ENCODE peak calls at places on chromosomes 4 and X, in seven cellular contexts. S is neuronal stem cell, I is H9, A is mesenchymal stem cell, X is IMR-90, Y is trophoblast cell, M is H1. U is an unnamed sample.

GRCh38 chr4:18077808-18078207 is 56.3 kb upstream of the LCORL start:
- DNase-seq in S (no peak), I (no peak), A (no peak), X (no peak), Y (no peak), M (no peak), U (no peak)

GRCh38 chrX:115372026-115372610 is 82.6 kb downstream of the LUZP4 start:
- DNase-seq in S (no peak), I (no peak), A (peak; percentile 84), X (peak; percentile 79), Y (peak; percentile 2), M (no peak), U (peak; percentile 87)

GRCh38 chrX:47562615-47563243 is 1.7 kb downstream of the ARAF start:
- DNase-seq in S (no peak), I (no peak), A (peak; percentile 47), X (no peak), Y (no peak), M (no peak), U (peak; percentile 48)

GRCh38 chr4:159049780-159050375 is 53.0 kb upstream of the RAPGEF2 start:
- DNase-seq in S (no peak), I (no peak), A (no peak), X (no peak), Y (no peak), M (no peak), U (no peak)

GRCh38 chrX:3177851-3178250 is 136.6 kb downstream of the ARSF start:
- DNase-seq in S (no peak), I (no peak), A (peak; percentile 51), X (peak; percentile 40), Y (no peak), M (no peak), U (no peak)

GRCh38 chr4:120673696-120674095 is 248.8 kb downstream of the PRDM5 start:
- DNase-seq in S (no peak), I (no peak), A (no peak), X (no peak), Y (no peak), M (no peak), U (peak; percentile 10)

GRCh38 chrX:24298191-24298590 is 15.7 kb downstream of the SUPT20HL2 start:
- DNase-seq in S (no peak), I (peak; percentile 45), A (peak; percentile 4), X (peak; percentile 4), Y (no peak), M (no peak), U (no peak)

GRCh38 chr4:76751612-76752343 is 146.2 kb downstream of the SOWAHB start:
- DNase-seq in S (no peak), I (no peak), A (no peak), X (no peak), Y (no peak), M (no peak), U (no peak)

GRCh38 chr4:173990879-173991231 is 292.6 kb downstream of the FBXO8 start:
- DNase-seq in S (no peak), I (no peak), A (peak; percentile 87), X (no peak), Y (peak; percentile 66), M (no peak), U (peak; percentile 79)

GRCh38 chr4:156537275-156537674 is 434.3 kb downstream of the PDGFC start:
- DNase-seq in S (no peak), I (no peak), A (no peak), X (peak; percentile 22), Y (no peak), M (no peak), U (no peak)

GRCh38 chr4:23889368-23889767 is 479 bp downstream of the PPARGC1A start:
- DNase-seq in S (no peak), I (no peak), A (no peak), X (no peak), Y (no peak), M (no peak), U (no peak)

GRCh38 chr4:76950846-76951321 is 1.3 kb downstream of the SEPTIN11 start:
- DNase-seq in S (no peak), I (peak; percentile 51), A (peak; percentile 60), X (peak; percentile 52), Y (peak; percentile 54), M (no peak), U (peak; percentile 73)

GRCh38 chrX:130887392-130887791 is 15.6 kb downstream of the ENOX2 start:
- DNase-seq in S (no peak), I (no peak), A (no peak), X (no peak), Y (no peak), M (no peak), U (no peak)

GRCh38 chr4:153521467-153521866 is 55.3 kb downstream of the TMEM131L start:
- DNase-seq in S (no peak), I (no peak), A (no peak), X (no peak), Y (no peak), M (no peak), U (no peak)

GRCh38 chr4:153464068-153464467 is 2.1 kb upstream of the TMEM131L start:
- DNase-seq in S (no peak), I (no peak), A (peak; percentile 22), X (peak; percentile 38), Y (no peak), M (no peak), U (no peak)

DNA sequence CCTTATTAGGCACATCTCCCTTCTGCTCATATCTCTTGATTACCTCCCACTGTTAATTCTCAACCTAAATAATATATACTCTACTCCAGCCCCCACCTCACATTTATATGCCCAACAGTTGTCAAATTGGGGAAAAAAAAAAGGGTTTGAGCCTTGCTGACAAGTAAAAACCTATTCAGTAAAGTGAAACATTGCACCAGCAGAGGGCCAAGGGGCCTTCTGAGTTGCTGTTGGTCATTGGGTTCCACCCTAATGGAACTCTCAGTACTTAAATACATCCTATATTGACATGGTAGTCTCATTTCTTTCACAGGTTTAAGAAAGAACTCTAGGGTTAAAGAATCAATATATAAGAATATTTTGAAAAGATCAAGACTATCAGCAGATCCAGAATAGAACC is 362.2 kb downstream of the SMARCA1 start:
- DNase-seq in S (no peak), I (no peak), A (no peak), X (no peak), Y (no peak), M (no peak), U (peak; percentile 10)
- H4K8ac ChIP-seq in S (no peak overlapping the region), I (no peak overlapping the region), A (no peak overlapping the region), X (no peak overlapping the region), Y (no peak overlapping the region), M (no peak overlapping the region), U (no peak overlapping the region)

GRCh38 chr4:75542824-75543223 is 13.0 kb upstream of the ODAPH start:
- DNase-seq in S (no peak), I (no peak), A (peak; percentile 66), X (peak; percentile 96), Y (peak; percentile 57), M (no peak), U (no peak)

GRCh38 chr4:75549019-75549418 is 6.8 kb upstream of the ODAPH start:
- DNase-seq in S (no peak), I (no peak), A (no peak), X (no peak), Y (no peak), M (no peak), U (no peak)

GRCh38 chr4:75544870-75545269 is 11.0 kb upstream of the ODAPH start:
- DNase-seq in S (no peak), I (no peak), A (no peak), X (no peak), Y (no peak), M (no peak), U (no peak)

GRCh38 chr4:75547647-75548387 is 8.0 kb upstream of the ODAPH start:
- DNase-seq in S (no peak), I (no peak), A (peak; percentile 13), X (peak; percentile 24), Y (no peak), M (no peak), U (no peak)

DNA sequence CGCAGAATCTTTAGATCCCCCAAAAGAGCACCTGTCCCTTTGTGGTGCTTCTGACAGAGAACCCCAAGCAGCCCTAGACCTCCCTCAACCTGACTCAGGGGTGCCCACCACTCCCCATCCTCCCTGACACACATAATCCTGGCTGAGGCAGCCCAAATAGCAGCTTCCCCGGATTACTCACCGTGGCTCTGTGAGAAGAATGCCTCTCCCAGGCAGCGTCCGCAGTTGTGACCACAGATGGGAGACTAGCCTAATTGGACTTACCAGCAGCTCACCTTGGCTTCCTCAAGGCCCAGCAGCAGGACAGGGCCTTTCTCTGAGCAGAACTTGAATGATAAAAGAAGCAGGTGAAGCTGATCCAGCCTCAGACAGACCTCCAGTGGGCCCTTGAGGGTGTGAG is 10.3 kb upstream of the ODAPH start:
- DNase-seq in S (no peak), I (no peak), A (no peak), X (peak; percentile 65), Y (peak; percentile 65), M (no peak), U (no peak)
- H4K8ac ChIP-seq in S (no peak overlapping the region), I (no peak overlapping the region), A (no peak overlapping the region), X (no peak overlapping the region), Y (no peak overlapping the region), M (no peak overlapping the region), U (no peak overlapping the region)

GRCh38 chrX:121221321-121221977 is 174.0 kb downstream of the GLUD2 start:
- DNase-seq in S (no peak), I (no peak), A (no peak), X (no peak), Y (no peak), M (no peak), U (no peak)

DNA sequence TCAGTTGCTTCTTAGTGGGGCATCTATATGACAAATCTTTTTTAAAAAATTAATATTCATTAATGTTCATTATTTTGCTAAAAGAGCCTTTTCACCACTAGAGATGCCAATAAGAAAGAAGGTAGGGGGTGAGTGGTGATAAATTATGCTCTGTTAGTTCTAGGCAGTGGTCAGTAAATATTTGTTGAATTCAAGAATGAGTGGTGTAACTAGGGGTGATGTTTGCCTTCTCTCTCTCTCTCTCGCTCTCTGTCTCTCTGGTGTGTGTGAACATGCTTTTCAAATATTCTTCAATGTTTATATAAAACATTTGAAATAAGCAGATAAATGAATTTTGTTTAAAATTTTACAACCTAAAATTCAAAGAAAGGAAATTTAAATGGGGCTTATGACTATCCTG is 169.6 kb downstream of the GLUD2 start:
- DNase-seq in S (no peak), I (no peak), A (no peak), X (no peak), Y (no peak), M (no peak), U (no peak)
- H4K8ac ChIP-seq in S (no peak overlapping the region), I (no peak overlapping the region), A (no peak overlapping the region), X (no peak overlapping the region), Y (no peak overlapping the region), M (no peak overlapping the region), U (no peak overlapping the region)

DNA sequence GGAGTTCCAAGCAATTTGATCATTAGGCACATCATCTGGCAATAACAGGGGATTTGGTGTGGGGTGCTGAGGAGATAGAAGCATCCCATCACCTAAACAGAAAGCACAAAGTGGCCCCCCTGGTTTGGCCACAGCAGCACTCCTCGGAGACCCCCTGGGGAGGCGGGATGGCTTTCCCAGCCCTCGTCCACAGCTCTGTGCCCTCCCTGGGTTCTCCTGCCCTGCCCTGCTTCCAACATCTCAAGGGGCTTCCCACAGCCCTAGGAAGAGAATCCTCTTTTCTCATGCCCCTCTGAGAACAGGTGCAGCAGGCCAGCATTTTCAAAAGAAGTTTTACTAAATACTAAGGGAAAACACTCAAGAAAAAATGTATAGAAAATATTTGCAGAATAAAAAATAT is 12.8 kb downstream of the ATP5ME start:
- DNase-seq in S (no peak), I (no peak), A (no peak), X (no peak), Y (no peak), M (no peak), U (no peak)
- H4K8ac ChIP-seq in S (no peak overlapping the region), I (no peak overlapping the region), A (no peak overlapping the region), X (no peak overlapping the region), Y (no peak overlapping the region), M (no peak overlapping the region), U (no peak overlapping the region)

GRCh38 chr4:178941975-178942374 is 1499.7 kb upstream of the AGA start:
- DNase-seq in S (no peak), I (no peak), A (no peak), X (no peak), Y (no peak), M (no peak), U (peak; percentile 55)
- H4K8ac ChIP-seq in S (no peak overlapping the region), I (no peak overlapping the region), A (no peak overlapping the region), X (no peak overlapping the region), Y (no peak overlapping the region), M (no peak overlapping the region), U (no peak overlapping the region)